ENCODE peak calls at places on chromosome 21, in six cellular contexts. Z is sigmoid colon, N is T-helper 1 cell, J is iPS-NIHi11, C is Right ventricle myocardium superior, I is endothelial cell. E is an unnamed sample.

GRCh38 chr21:39867198-39867650 is at the start of gene PCP4:
- DNase-seq in I (peak), J (peak), C (no peak), Z (peak), N (no peak), E (peak)

GRCh38 chr21:43340491-43341348 is 86.2 kb downstream of the SIK1 start:
- DNase-seq in N (no peak), C (no peak), Z (no peak), I (no peak), J (no peak), E (no peak)

GRCh38 chr21:17270234-17270633 is 242.6 kb upstream of the CXADR start:
- DNase-seq in Z (peak), C (peak), I (no peak), J (peak), N (no peak), E (peak)

GRCh38 chr21:44024257-44024656 is 12.1 kb downstream of the TRAPPC10 start:
- DNase-seq in C (no peak), J (no peak), Z (no peak), I (no peak), N (no peak), E (no peak)

GRCh38 chr21:32088471-32088870 is 190.4 kb downstream of the MIS18A start:
- DNase-seq in C (no peak), I (no peak), Z (no peak), N (no peak), J (no peak), E (no peak)

GRCh38 chr21:32580949-32581348 is 4.4 kb downstream of the TCP10L start:
- DNase-seq in J (no peak), Z (no peak), I (no peak), C (no peak), N (no peak), E (no peak)

GRCh38 chr21:42330380-42331336 is 15.4 kb upstream of the TFF3 start:
- DNase-seq in J (no peak), N (no peak), C (no peak), I (no peak), Z (no peak), E (no peak)

GRCh38 chr21:35329940-35330670 is 281.0 kb upstream of the RUNX1 start:
- DNase-seq in Z (no peak), C (no peak), I (no peak), J (no peak), N (no peak), E (no peak)

GRCh38 chr21:29148535-29148934 is 18.1 kb downstream of the MAP3K7CL start:
- DNase-seq in Z (no peak), J (no peak), N (no peak), I (no peak), C (no peak), E (no peak)

GRCh38 chr21:39610705-39611104 is 2.0 kb upstream of the B3GALT5 start:
- DNase-seq in I (no peak), Z (no peak), N (no peak), J (peak), C (no peak), E (peak)

GRCh38 chr21:27715131-27715530 is 748.2 kb upstream of the ADAMTS5 start:
- DNase-seq in J (no peak), Z (no peak), C (no peak), N (no peak), I (no peak), E (no peak)